ENCODE peak calls at places on chromosome 22, in five cellular contexts. U, O, A, B and C are unnamed samples.

GRCh38 chr22:49738006-49738405 is 89.7 kb downstream of the BRD1 start:
- DNase-seq in U (no peak), O (no peak), A (no peak), B (no peak), C (no peak)

GRCh38 chr22:49913446-49913845 is 4.8 kb downstream of the ALG12 start:
- DNase-seq in U (no peak), O (no peak), A (no peak), B (no peak), C (no peak)

GRCh38 chr22:50469377-50470305 is 5.2 kb downstream of the SBF1 start:
- DNase-seq in U (peak), O (peak), A (peak), B (peak), C (peak)

GRCh38 chr22:32754413-32755041 is 47.0 kb upstream of the TIMP3 start:
- DNase-seq in U (no peak), O (peak), A (no peak), B (no peak), C (peak)

GRCh38 chr22:48607901-48608650 is 1219.6 kb downstream of the BRD1 start:
- DNase-seq in U (no peak), O (no peak), A (no peak), B (no peak), C (no peak)

GRCh38 chr22:44454113-44454769 is 43.8 kb downstream of the RTL6 start:
- DNase-seq in U (no peak), O (no peak), A (no peak), B (no peak), C (no peak)

GRCh38 chr22:24141586-24141985 is 39.7 kb upstream of the SUSD2 start:
- DNase-seq in U (no peak), O (peak), A (no peak), B (peak), C (peak)

GRCh38 chr22:38180841-38181452 is 683 bp downstream of the PLA2G6 start:
- DNase-seq in U (no peak), O (no peak), A (peak), B (peak), C (peak)

GRCh38 chr22:46684706-46685105 is 53.3 kb downstream of the CERK start:
- DNase-seq in U (no peak), O (no peak), A (no peak), B (no peak), C (no peak)

GRCh38 chr22:46002757-46003270 is 25.9 kb upstream of the WNT7B start:
- DNase-seq in U (no peak), O (peak), A (peak), B (peak), C (peak)

GRCh38 chr22:50293441-50294318 is 13.8 kb downstream of the PLXNB2 start:
- DNase-seq in U (peak), O (peak), A (peak), B (peak), C (peak)

GRCh38 chr22:31613904-31614296 is 48.1 kb downstream of the PISD start:
- DNase-seq in U (peak), O (no peak), A (no peak), B (no peak), C (no peak)

GRCh38 chr22:31126128-31126868 is 3.5 kb downstream of the INPP5J start:
- DNase-seq in U (peak), O (no peak), A (no peak), B (no peak), C (no peak)

GRCh38 chr22:48098243-48098935 is 1335.9 kb downstream of the TBC1D22A start:
- DNase-seq in U (no peak), O (no peak), A (no peak), B (no peak), C (no peak)

GRCh38 chr22:47189056-47189916 is 426.8 kb downstream of the TBC1D22A start:
- DNase-seq in U (no peak), O (no peak), A (no peak), B (no peak), C (no peak)

GRCh38 chr22:20091690-20092476 is 11.8 kb downstream of the DGCR8 start:
- DNase-seq in U (no peak), O (no peak), A (no peak), B (no peak), C (no peak)

GRCh38 chr22:48781868-48782267 is 1045.8 kb downstream of the BRD1 start:
- DNase-seq in U (no peak), O (no peak), A (no peak), B (no peak), C (no peak)

GRCh38 chr22:19046287-19046686 is 75.9 kb downstream of the DGCR2 start:
- DNase-seq in U (no peak), O (no peak), A (no peak), B (no peak), C (no peak)

GRCh38 chr22:45881524-45881875 is 95.5 kb downstream of the WNT7B start:
- DNase-seq in U (peak), O (no peak), A (no peak), B (no peak), C (no peak)

GRCh38 chr22:37818397-37819099 is 4.6 kb upstream of the GALR3 start:
- DNase-seq in U (peak), O (peak), A (peak), B (no peak), C (peak)

DNA sequence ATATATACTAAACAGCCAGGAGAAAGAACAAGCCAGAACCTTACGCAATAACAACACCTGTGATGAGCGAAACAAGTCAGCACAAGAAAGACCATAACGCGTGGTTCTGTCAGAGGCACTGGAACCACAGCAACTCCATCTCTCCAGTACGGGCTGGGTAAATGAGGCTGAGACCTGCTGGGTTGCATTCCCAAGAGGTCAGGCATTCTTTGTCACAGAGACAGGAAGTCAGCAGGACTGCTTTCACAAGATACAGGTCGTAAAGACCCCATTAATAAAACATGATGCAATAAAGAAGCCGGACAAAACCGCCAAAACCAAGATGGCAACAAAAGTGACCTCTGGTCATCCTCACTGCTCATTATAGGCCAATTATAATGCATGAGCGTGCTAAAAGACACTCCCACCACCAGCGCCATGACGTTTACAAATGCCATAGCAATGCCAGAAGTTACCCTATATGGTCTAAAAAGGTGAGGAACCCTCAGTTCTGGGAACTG is 21.7 kb downstream of the TPST2 start:
- DNase-seq in U (no peak), O (peak), A (peak), B (peak), C (no peak)
- H3K4me3 ChIP-seq in U (no peak), O (no peak), A (no peak), B (no peak), C (no peak)

DNA sequence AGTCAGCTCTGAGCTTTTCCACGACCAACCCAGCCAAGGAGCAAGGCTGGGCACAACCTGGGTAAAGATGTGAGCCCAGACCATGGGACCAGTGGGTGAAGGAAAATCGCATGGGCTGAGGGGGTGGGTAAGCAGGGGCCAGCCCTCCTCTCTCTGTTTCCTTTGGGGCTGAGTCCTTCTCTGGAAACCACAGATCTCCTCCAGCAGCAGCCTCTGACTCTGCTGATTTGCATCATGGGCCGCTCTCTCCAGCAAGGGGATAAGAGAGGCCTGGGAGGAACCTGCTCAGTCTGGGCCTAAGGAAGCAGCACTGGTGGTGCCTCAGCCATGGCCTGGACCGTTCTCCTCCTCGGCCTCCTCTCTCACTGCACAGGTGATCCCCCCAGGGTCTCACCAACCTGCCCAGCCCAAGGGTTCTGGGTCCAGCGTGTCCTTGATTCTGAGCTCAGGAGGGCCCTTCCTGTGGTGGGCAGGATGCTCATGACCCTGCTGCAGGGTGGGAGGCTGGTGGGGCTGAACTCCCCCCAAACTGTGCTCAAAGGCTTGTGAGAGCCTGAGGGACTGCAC is 67.8 kb downstream of the GGTLC2 start:
- DNase-seq in U (no peak), O (no peak), A (no peak), B (no peak), C (no peak)
- H3K4me3 ChIP-seq in U (no peak), O (no peak), A (no peak), B (no peak), C (no peak)

GRCh38 chr22:36027960-36028645 is 521 bp downstream of the RBFOX2 start:
- DNase-seq in U (peak), O (no peak), A (peak), B (peak), C (no peak)
- H3K4me3 ChIP-seq in U (peak), O (peak), A (peak), B (peak), C (peak)

GRCh38 chr22:42284230-42284591 is 13.8 kb upstream of the TCF20 start:
- DNase-seq in U (no peak), O (no peak), A (no peak), B (no peak), C (no peak)

GRCh38 chr22:42281706-42282251 is 11.3 kb upstream of the TCF20 start:
- DNase-seq in U (no peak), O (no peak), A (no peak), B (no peak), C (no peak)

GRCh38 chr22:42282252-42282942 is 11.9 kb upstream of the TCF20 start:
- DNase-seq in U (peak), O (no peak), A (no peak), B (no peak), C (no peak)

GRCh38 chr22:42283288-42284229 is 13.1 kb upstream of the TCF20 start:
- DNase-seq in U (peak), O (no peak), A (peak), B (no peak), C (peak)

DNA sequence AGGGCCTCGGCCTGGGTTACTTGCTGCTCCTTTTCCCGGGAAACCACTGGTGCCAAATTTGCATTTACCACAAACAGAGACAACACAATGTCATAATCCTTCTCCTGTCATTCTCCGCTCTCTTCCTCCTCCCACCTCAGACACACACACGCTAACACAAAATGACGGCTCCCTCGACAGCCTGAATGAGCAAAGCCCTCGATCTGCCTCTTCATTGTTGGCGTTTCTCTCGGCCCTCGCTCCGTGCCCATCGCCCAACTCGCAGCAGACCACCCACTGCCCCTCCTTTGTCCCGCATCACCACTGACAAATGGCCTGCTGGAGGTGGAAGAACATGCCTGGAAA is 12.5 kb upstream of the TCF20 start:
- DNase-seq in U (no peak), O (no peak), A (no peak), B (no peak), C (no peak)
- H3K4me3 ChIP-seq in U (peak), O (no peak), A (no peak), B (no peak), C (no peak)

GRCh38 chr22:28506207-28506606 is 173.4 kb downstream of the TTC28 start:
- DNase-seq in U (no peak), O (no peak), A (no peak), B (no peak), C (no peak)

GRCh38 chr22:28500005-28500404 is 179.6 kb downstream of the TTC28 start:
- DNase-seq in U (no peak), O (no peak), A (no peak), B (no peak), C (no peak)

GRCh38 chr22:28505416-28506156 is 174.1 kb downstream of the TTC28 start:
- DNase-seq in U (no peak), O (no peak), A (no peak), B (no peak), C (no peak)
- H3K4me3 ChIP-seq in U (no peak), O (no peak), A (no peak), B (no peak), C (no peak)

GRCh38 chr22:42324991-42325710 is 54.7 kb upstream of the TCF20 start:
- DNase-seq in U (peak), O (no peak), A (no peak), B (no peak), C (no peak)
- H3K4me3 ChIP-seq in U (no peak), O (no peak), A (no peak), B (no peak), C (no peak)

GRCh38 chr22:39666495-39666894 is 95.9 kb downstream of the CACNA1I start:
- DNase-seq in U (peak), O (no peak), A (no peak), B (no peak), C (no peak)

GRCh38 chr22:39665661-39666431 is 95.3 kb downstream of the CACNA1I start:
- DNase-seq in U (no peak), O (no peak), A (no peak), B (no peak), C (no peak)

GRCh38 chr22:39665229-39665628 is 94.7 kb downstream of the CACNA1I start:
- DNase-seq in U (peak), O (no peak), A (peak), B (no peak), C (no peak)

GRCh38 chr22:39663751-39664150 is 93.2 kb downstream of the CACNA1I start:
- DNase-seq in U (peak), O (no peak), A (peak), B (peak), C (no peak)

GRCh38 chr22:39664485-39665200 is 94.1 kb downstream of the CACNA1I start:
- DNase-seq in U (peak), O (no peak), A (peak), B (no peak), C (no peak)
- H3K4me3 ChIP-seq in U (peak), O (no peak), A (peak), B (no peak), C (no peak)